ENCODE peak calls at places on chromosomes 6 and 20, in eight cellular contexts. A is choroid plexus epithelial cell; X is B cell; K is NCI-H1092 treated with DMSO at 0.1 percent for 48 hours; L is T follicular helper cell; P is spleen; F is activated T-cell treated with anti-CD3 and anti-CD28 coated beads, Interleukin-2, amount 50 U/mL, for 48 hours; N is heart right ventricle. G is an unnamed sample.

GRCh38 chr6:111950661-111951426 is 77.6 kb upstream of the FYN start:
- DNase-seq in K (peak), N (peak), F (no peak), A (peak), P (no peak), L (no peak), X (no peak), G (peak)

GRCh38 chr6:157823001-157823522 is at the start of gene SNX9:
- DNase-seq in L (peak), F (peak), N (peak), X (peak), P (peak), A (peak), K (peak), G (peak)

GRCh38 chr6:150055131-150055530 is 13.8 kb downstream of the ULBP3 start:
- DNase-seq in P (no peak), X (no peak), F (no peak), K (no peak), A (no peak), N (no peak), L (no peak), G (no peak)

GRCh38 chr6:143390278-143390677 is 60.2 kb downstream of the ADAT2 start:
- DNase-seq in N (no peak), L (no peak), F (no peak), X (no peak), A (no peak), K (no peak), P (no peak), G (no peak)

GRCh38 chr6:106163446-106163965 is 77.4 kb downstream of the PRDM1 start:
- DNase-seq in P (peak), L (no peak), F (peak), A (peak), X (peak), K (no peak), N (no peak), G (no peak)

GRCh38 chr6:62445521-62445920 is 159.5 kb upstream of the KHDRBS2 start:
- DNase-seq in K (no peak), L (no peak), X (no peak), A (no peak), N (no peak), P (peak), F (no peak), G (no peak)

GRCh38 chr20:14332796-14333345 is 4.5 kb downstream of the FLRT3 start:
- DNase-seq in K (no peak), X (no peak), L (no peak), N (no peak), A (no peak), F (no peak), P (no peak), G (no peak)

GRCh38 chr6:142297996-142298753 is 3.6 kb upstream of the ADGRG6 start:
- DNase-seq in A (peak), F (no peak), L (no peak), K (no peak), P (no peak), N (no peak), X (peak), G (no peak)

GRCh38 chr6:167760979-167761793 is 65.5 kb upstream of the AFDN start:
- DNase-seq in X (no peak), P (peak), A (peak), N (peak), L (no peak), F (no peak), K (no peak), G (no peak)

GRCh38 chr6:106512048-106512957 is 117.0 kb downstream of the RTN4IP1 start:
- DNase-seq in A (no peak), P (peak), N (peak), X (peak), F (peak), K (peak), L (peak), G (no peak)

GRCh38 chr6:45398075-45398817 is 20.5 kb upstream of the SUPT3H start:
- DNase-seq in L (no peak), K (no peak), A (no peak), P (no peak), N (no peak), F (no peak), X (no peak), G (no peak)

GRCh38 chr6:50850223-50850751 is 31.6 kb downstream of the TFAP2B start:
- DNase-seq in P (no peak), A (no peak), N (no peak), K (no peak), L (no peak), F (no peak), X (no peak), G (no peak)

GRCh38 chr20:24732599-24732998 is 216.5 kb upstream of the CST7 start:
- DNase-seq in N (no peak), L (no peak), K (no peak), P (no peak), X (no peak), F (no peak), A (no peak), G (no peak)

GRCh38 chr6:154463573-154464419 is 46.7 kb downstream of the CNKSR3 start:
- DNase-seq in L (no peak), K (no peak), X (no peak), N (no peak), F (no peak), A (no peak), P (no peak), G (no peak)

GRCh38 chr20:51654060-51654459 is 111.5 kb upstream of the NFATC2 start:
- DNase-seq in A (no peak), N (no peak), F (no peak), X (no peak), L (no peak), K (no peak), P (no peak), G (no peak)

GRCh38 chr6:99350573-99350972 is 1.1 kb upstream of the FAXC start:
- DNase-seq in F (no peak), P (no peak), X (no peak), N (no peak), L (no peak), K (no peak), A (no peak), G (no peak)

GRCh38 chr6:15313367-15313766 is 67.5 kb downstream of the JARID2 start:
- DNase-seq in P (no peak), X (no peak), F (no peak), K (no peak), A (no peak), L (no peak), N (peak), G (no peak)

GRCh38 chr6:154414021-154414813 is 57.6 kb upstream of the IPCEF1 start:
- DNase-seq in N (no peak), P (no peak), K (no peak), X (no peak), L (no peak), A (peak), F (no peak), G (no peak)

GRCh38 chr6:116208056-116208785 is 45.7 kb downstream of the TSPYL4 start:
- DNase-seq in N (no peak), P (no peak), K (no peak), X (no peak), A (no peak), F (no peak), L (no peak), G (no peak)

GRCh38 chr6:106084106-106084963 is 1.8 kb upstream of the PRDM1 start:
- DNase-seq in X (peak), F (no peak), N (no peak), K (no peak), A (peak), L (no peak), P (no peak), G (peak)

GRCh38 chr20:14062786-14063185 is 67.5 kb downstream of the MACROD2 start:
- DNase-seq in X (no peak), K (no peak), L (no peak), P (no peak), N (no peak), F (no peak), A (peak), G (no peak)

GRCh38 chr6:108735991-108736345 is 112.3 kb upstream of the ARMC2 start:
- DNase-seq in P (no peak), F (no peak), L (no peak), X (peak), A (no peak), K (no peak), N (no peak), G (no peak)

GRCh38 chr6:16239798-16240123 is 1.4 kb downstream of the GMPR start:
- DNase-seq in K (no peak), F (no peak), N (no peak), A (no peak), P (no peak), X (no peak), L (no peak), G (no peak)

GRCh38 chr6:131519670-131520436 is 53.2 kb upstream of the ARG1 start:
- DNase-seq in L (peak), P (no peak), N (no peak), K (peak), X (peak), F (peak), A (peak), G (peak)

GRCh38 chr20:64041040-64041780 is 5.2 kb downstream of the C20orf204 start:
- DNase-seq in A (no peak), F (no peak), L (no peak), P (peak), X (no peak), N (no peak), K (no peak), G (no peak)

GRCh38 chr6:127893541-127893940 is 7.3 kb downstream of the THEMIS start:
- DNase-seq in P (no peak), X (no peak), N (no peak), K (no peak), F (peak), A (no peak), L (no peak), G (no peak)